ENCODE peak calls at places on chromosome 21, in six cellular contexts. T, I, V, M, A and Q are unnamed samples.

GRCh38 chr21:10272216-10272615 is 249.2 kb upstream of the TPTE start:
- ATAC-seq in T (no peak), A (no peak), I (peak; percentile 97), V (no peak), M (no peak), Q (no peak)

GRCh38 chr21:39220150-39220549 is 36.9 kb upstream of the PSMG1 start:
- ATAC-seq in I (no peak), M (no peak), T (no peak), A (no peak), V (no peak), Q (no peak)

GRCh38 chr21:43299441-43300277 is 127.3 kb downstream of the SIK1 start:
- ATAC-seq in V (no peak), I (no peak), M (no peak), T (no peak), A (peak; percentile 56), Q (no peak)

GRCh38 chr21:29299906-29300546 is 1.3 kb downstream of the BACH1 start:
- ATAC-seq in V (peak; percentile 63), M (peak; percentile 53), I (peak; percentile 64), T (peak; percentile 38), A (peak; percentile 57), Q (peak; percentile 4)

GRCh38 chr21:25929859-25930520 is 195.2 kb downstream of the GABPA start:
- ATAC-seq in I (no peak), A (no peak), T (no peak), M (peak; percentile 67), V (no peak), Q (no peak)

GRCh38 chr21:46498335-46499050 is 39.8 kb downstream of the DIP2A start:
- ATAC-seq in M (no peak), I (no peak), A (no peak), V (no peak), T (no peak), Q (no peak)

GRCh38 chr21:15498455-15498854 is 231.3 kb upstream of the USP25 start:
- ATAC-seq in V (no peak), M (no peak), I (no peak), A (no peak), T (no peak), Q (no peak)

GRCh38 chr21:41663805-41664788 is 102.8 kb downstream of the RIPK4 start:
- ATAC-seq in I (peak; percentile 47), A (peak; percentile 87), V (peak; percentile 88), M (no peak), T (peak; percentile 65), Q (no peak)

GRCh38 chr21:43645414-43645891 is 13.8 kb downstream of the HSF2BP start:
- ATAC-seq in T (peak; percentile 87), M (peak; percentile 81), A (peak; percentile 74), I (peak; percentile 92), V (peak; percentile 83), Q (peak; percentile 40)

GRCh38 chr21:35491114-35491513 is 442.0 kb upstream of the RUNX1 start:
- ATAC-seq in V (no peak), M (no peak), I (no peak), A (no peak), T (no peak), Q (no peak)

GRCh38 chr21:34179204-34179935 is 106.0 kb downstream of the MRPS6 start:
- ATAC-seq in I (no peak), T (no peak), A (no peak), M (no peak), V (no peak), Q (no peak)

GRCh38 chr21:19508844-19509243 is 1105.3 kb upstream of the TMPRSS15 start:
- ATAC-seq in A (no peak), V (peak; percentile 69), M (no peak), T (no peak), I (no peak), Q (no peak)

GRCh38 chr21:46424621-46425020 is 34.1 kb upstream of the DIP2A start:
- ATAC-seq in A (no peak), V (no peak), T (no peak), I (no peak), M (no peak), Q (no peak)

GRCh38 chr21:33441489-33442477 is 38.0 kb downstream of the TMEM50B start:
- ATAC-seq in I (peak; percentile 82), V (peak; percentile 87), T (peak; percentile 87), A (no peak), M (peak; percentile 54), Q (peak; percentile 53)

GRCh38 chr21:34105947-34106541 is 32.7 kb downstream of the MRPS6 start:
- ATAC-seq in T (no peak), I (no peak), V (no peak), A (no peak), M (no peak), Q (no peak)

GRCh38 chr21:39527067-39527595 is 75.4 kb downstream of the SH3BGR start:
- ATAC-seq in V (no peak), A (peak; percentile 17), I (no peak), M (no peak), T (no peak), Q (no peak)

GRCh38 chr21:27269646-27270045 is 302.8 kb upstream of the ADAMTS5 start:
- ATAC-seq in A (no peak), M (no peak), T (no peak), V (no peak), I (peak; percentile 76), Q (peak; percentile 85)

GRCh38 chr21:42039470-42039901 is 29.3 kb upstream of the ZBTB21 start:
- ATAC-seq in T (no peak), A (no peak), M (no peak), I (peak; percentile 61), V (no peak), Q (peak; percentile 77)

GRCh38 chr21:41899431-41900202 is 20.5 kb upstream of the PRDM15 start:
- ATAC-seq in V (peak; percentile 52), I (no peak), A (no peak), M (no peak), T (no peak), Q (no peak)

GRCh38 chr21:35284199-35284598 is 235.1 kb upstream of the RUNX1 start:
- ATAC-seq in T (no peak), M (no peak), I (peak; percentile 49), A (no peak), V (no peak), Q (no peak)

GRCh38 chr21:14773777-14774345 is 227.7 kb upstream of the SAMSN1 start:
- ATAC-seq in V (peak; percentile 78), I (no peak), M (peak; percentile 95), T (no peak), A (peak; percentile 63), Q (no peak)

GRCh38 chr21:33961061-33961460 is 45.5 kb upstream of the ATP5PO start:
- ATAC-seq in A (no peak), V (no peak), I (no peak), T (no peak), M (no peak), Q (no peak)

GRCh38 chr21:31772674-31773555 is 41.0 kb upstream of the SCAF4 start:
- ATAC-seq in M (no peak), V (peak; percentile 93), I (peak; percentile 26), A (no peak), T (no peak), Q (no peak)

GRCh38 chr21:36156815-36157670 is at the start of gene DOP1B:
- ATAC-seq in M (peak; percentile 58), I (peak; percentile 10), V (peak; percentile 47), T (peak; percentile 68), A (peak; percentile 70), Q (no peak)

GRCh38 chr21:46483300-46484295 is 24.9 kb downstream of the DIP2A start:
- ATAC-seq in I (peak; percentile 44), M (peak; percentile 86), T (no peak), A (no peak), V (no peak), Q (no peak)

GRCh38 chr21:19420607-19421006 is 1017.0 kb upstream of the TMPRSS15 start:
- ATAC-seq in I (no peak), T (no peak), M (no peak), A (no peak), V (no peak), Q (no peak)

GRCh38 chr21:46618738-46619369 is 14.0 kb upstream of the S100B start:
- ATAC-seq in M (no peak), I (no peak), V (no peak), A (no peak), T (no peak), Q (no peak)

GRCh38 chr21:37268186-37268503 is 1.0 kb upstream of the VPS26C start:
- ATAC-seq in I (no peak), M (no peak), A (no peak), T (no peak), V (no peak), Q (no peak)

GRCh38 chr21:37266515-37267221 is 466 bp downstream of the VPS26C start:
- ATAC-seq in M (peak; percentile 45), I (peak; percentile 39), T (peak; percentile 51), V (peak; percentile 29), A (peak; percentile 40), Q (no peak)

GRCh38 chr21:37264808-37265207 is 2.3 kb downstream of the VPS26C start:
- ATAC-seq in T (no peak), V (no peak), I (no peak), M (no peak), A (no peak), Q (no peak)

GRCh38 chr21:37269481-37269880 is 2.3 kb upstream of the VPS26C start:
- ATAC-seq in I (no peak), T (no peak), V (no peak), A (no peak), M (no peak), Q (no peak)

GRCh38 chr21:37267269-37268185 is at the start of gene VPS26C:
- ATAC-seq in T (peak; percentile 95), M (peak; percentile 91), V (peak; percentile 95), A (peak; percentile 91), I (peak; percentile 97), Q (peak; percentile 95)
- TF ChIP-seq EP300 in T (no peak), M (peak; percentile 23), V (peak; percentile 49), A (no peak), I (peak; percentile 49), Q (no peak)

DNA sequence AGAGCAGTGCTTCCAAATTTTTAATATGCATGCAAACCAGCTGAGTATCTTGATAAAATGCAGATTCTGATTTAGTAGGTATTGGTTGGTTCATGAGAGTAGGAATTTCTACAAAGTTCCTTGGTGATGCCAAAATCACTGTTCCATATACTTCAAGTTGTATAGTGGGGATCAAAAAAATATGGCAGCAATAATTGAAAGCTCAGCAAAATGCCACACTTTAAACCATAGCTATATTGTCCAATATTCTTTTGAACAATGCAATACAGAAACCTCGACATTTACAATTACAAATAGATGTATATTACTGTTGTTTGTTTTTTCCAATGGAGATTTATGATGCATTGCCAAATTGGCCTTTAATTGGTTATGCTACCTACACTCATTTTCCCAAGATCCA is 55.7 kb upstream of the NCAM2 start:
- ATAC-seq in I (no peak), T (no peak), M (no peak), A (no peak), V (no peak), Q (no peak)
- TF ChIP-seq EP300 in I (no peak), T (no peak), M (no peak), A (no peak), V (no peak), Q (no peak)

GRCh38 chr21:45313682-45314081 is 26.0 kb upstream of the POFUT2 start:
- ATAC-seq in M (no peak), T (no peak), V (no peak), I (no peak), A (no peak), Q (no peak)
- TF ChIP-seq EP300 in M (no peak), T (no peak), V (no peak), I (no peak), A (no peak), Q (no peak)

DNA sequence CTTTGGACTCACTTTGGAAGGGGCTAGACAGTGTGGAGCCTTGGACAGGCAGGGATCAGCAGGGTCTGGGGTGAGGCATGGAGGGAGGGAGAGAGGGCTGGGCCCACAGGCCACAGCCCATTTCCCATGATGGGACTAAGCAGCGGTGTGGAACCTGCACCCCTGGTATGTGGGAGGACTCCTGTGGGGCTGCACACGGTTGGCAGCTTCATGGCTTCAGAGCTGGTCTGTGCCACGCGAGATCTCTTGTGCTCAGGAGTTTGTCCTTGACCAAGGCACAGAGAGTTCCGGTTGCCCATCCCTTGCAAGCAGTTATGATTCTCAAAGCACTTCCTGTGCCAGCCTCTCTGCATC is 8.1 kb upstream of the PTTG1IP start:
- ATAC-seq in M (peak; percentile 12), A (peak; percentile 63), I (no peak), T (no peak), V (no peak), Q (no peak)
- TF ChIP-seq EP300 in M (no peak), A (no peak), I (no peak), T (no peak), V (no peak), Q (no peak)